ENCODE peak calls at places on chromosomes 12 and 14, in ten cellular contexts. H is NB4, N is ascending aorta, L is coronary artery, Y is body of pancreas, G is upper lobe of right lung, F is GM12878, V is breast epithelium, E is colonic mucosa, O is thoracic aorta. R is an unnamed sample.

GRCh38 chr14:99879401-99880295 is 86.4 kb downstream of the EML1 start:
- DNase-seq in L (no peak), F (no peak), N (no peak), V (no peak), E (no peak), G (no peak), H (no peak), Y (no peak), O (no peak), R (peak)

GRCh38 chr12:122021822-122022392 is at the start of gene BCL7A:
- DNase-seq in F (no peak), L (no peak), O (no peak), V (peak), H (peak), E (peak), Y (peak), G (peak), N (peak), R (peak)

GRCh38 chr12:9064815-9065606 is 50.7 kb downstream of the A2M start:
- DNase-seq in O (no peak), H (no peak), L (peak), E (peak), V (peak), N (no peak), G (peak), F (no peak), Y (peak), R (peak)

GRCh38 chr12:94266390-94266789 is 118.0 kb downstream of the PLXNC1 start:
- DNase-seq in L (no peak), N (no peak), F (no peak), E (no peak), O (no peak), V (no peak), Y (no peak), H (peak), G (no peak), R (no peak)

GRCh38 chr12:13099910-13100609 is 3.4 kb downstream of the GSG1 start:
- DNase-seq in Y (no peak), V (no peak), H (peak), F (no peak), O (no peak), G (no peak), L (no peak), E (no peak), N (no peak), R (peak)

GRCh38 chr12:42590324-42590934 is 883 bp upstream of the PRICKLE1 start:
- DNase-seq in H (peak), Y (peak), E (peak), L (no peak), O (no peak), V (no peak), N (no peak), G (no peak), F (no peak), R (peak)

GRCh38 chr12:121576851-121577391 is 3.9 kb downstream of the KDM2B start:
- DNase-seq in G (no peak), H (peak), O (no peak), F (no peak), L (no peak), Y (no peak), E (peak), N (no peak), V (no peak), R (peak)

GRCh38 chr14:99040711-99041110 is 231.3 kb downstream of the BCL11B start:
- DNase-seq in H (peak), Y (no peak), E (no peak), N (no peak), V (no peak), F (no peak), L (peak), O (no peak), G (no peak), R (no peak)

GRCh38 chr12:39807043-39807442 is 187.4 kb upstream of the ABCD2 start:
- DNase-seq in H (peak), N (no peak), L (no peak), V (no peak), F (no peak), E (no peak), G (no peak), Y (no peak), O (no peak), R (no peak)

GRCh38 chr12:106078358-106079025 is 60.3 kb downstream of the NUAK1 start:
- DNase-seq in N (no peak), Y (peak), E (peak), F (no peak), V (no peak), G (no peak), O (peak), H (no peak), L (no peak), R (peak)

GRCh38 chr14:19743256-19743655 is at the start of gene OR4Q3:
- DNase-seq in H (no peak), F (no peak), G (no peak), E (no peak), O (no peak), L (no peak), N (no peak), V (no peak), Y (no peak), R (no peak)

GRCh38 chr14:32980178-32980886 is 41.7 kb downstream of the NPAS3 start:
- DNase-seq in H (no peak), N (no peak), V (no peak), G (no peak), Y (no peak), L (no peak), E (no peak), F (no peak), O (no peak), R (no peak)

GRCh38 chr12:115922952-115923564 is 354.4 kb downstream of the MED13L start:
- DNase-seq in E (no peak), H (peak), F (no peak), N (no peak), L (peak), V (no peak), G (no peak), O (no peak), Y (no peak), R (no peak)

GRCh38 chr14:92780444-92780843 is 13.7 kb upstream of the GOLGA5 start:
- DNase-seq in F (no peak), Y (no peak), O (no peak), E (no peak), N (no peak), H (peak), L (no peak), V (no peak), G (no peak), R (peak)

GRCh38 chr14:101251812-101252442 is 309.4 kb upstream of the DIO3 start:
- DNase-seq in G (no peak), E (no peak), V (no peak), N (no peak), O (no peak), H (no peak), Y (no peak), F (no peak), L (peak), R (no peak)

GRCh38 chr12:75964150-75964549 is 67.4 kb downstream of the PHLDA1 start:
- DNase-seq in O (no peak), V (no peak), L (no peak), N (no peak), E (peak), F (no peak), Y (peak), H (peak), G (peak), R (no peak)

DNA sequence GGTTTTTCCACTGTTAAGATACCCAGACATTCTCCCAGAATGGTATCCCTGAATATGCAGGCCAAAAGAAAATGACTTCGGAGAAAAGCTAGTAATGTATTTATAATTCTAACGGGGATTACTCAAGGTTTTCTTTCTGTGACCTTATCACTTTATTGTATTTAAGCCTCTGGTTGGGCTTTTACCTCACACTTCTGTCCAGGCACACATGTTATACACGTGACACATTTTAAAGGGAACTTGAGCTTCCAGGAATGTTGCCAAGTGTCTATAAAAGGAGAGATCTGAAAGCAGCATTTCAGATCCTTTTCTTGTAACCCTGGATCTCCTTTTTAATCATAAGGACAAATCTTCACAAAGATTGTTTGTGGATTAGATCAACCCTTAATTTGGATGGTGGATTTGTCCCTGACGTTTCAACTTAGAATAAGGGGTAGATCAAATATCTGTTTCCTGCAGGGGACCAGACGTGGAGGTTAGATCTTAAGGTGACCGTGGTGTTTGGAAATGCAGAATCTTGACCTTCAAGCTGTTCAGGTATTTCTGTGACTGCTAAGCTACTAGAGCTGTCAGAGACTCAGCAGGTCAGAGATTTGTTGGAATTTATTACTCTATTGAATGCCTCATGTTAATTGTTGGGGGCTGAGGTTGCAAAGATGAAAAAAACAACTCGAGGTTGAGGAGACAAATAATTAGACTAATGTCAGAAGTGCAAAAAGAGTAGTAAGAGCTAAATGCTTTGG is 1.5 kb downstream of the CIPC start:
- DNase-seq in V (no peak), F (no peak), L (no peak), O (no peak), N (no peak), H (peak), E (peak), Y (no peak), G (no peak), R (peak)
- H3K4me3 ChIP-seq in V (peak), F (peak), L (peak), O (peak), N (peak), H (peak), E (peak), Y (no peak), G (peak), R (peak)

GRCh38 chr12:51372021-51372420 is 19.2 kb downstream of the GALNT6 start:
- DNase-seq in Y (no peak), L (no peak), N (no peak), V (no peak), H (no peak), E (no peak), G (no peak), O (no peak), F (no peak), R (no peak)
- TF ChIP-seq CTCF in Y (no peak), L (no peak), N (no peak), V (no peak), H (no peak), E (no peak), G (no peak), O (no peak), F (peak), R (no peak)

GRCh38 chr14:64186231-64187129 is 107.7 kb downstream of the ESR2 start:
- DNase-seq in Y (peak), G (no peak), E (no peak), V (no peak), N (no peak), H (no peak), F (no peak), O (no peak), L (no peak), R (no peak)
- H3K4me3 ChIP-seq in Y (peak), G (no peak), E (no peak), V (no peak), N (no peak), H (no peak), F (no peak), O (no peak), L (no peak), R (no peak)

DNA sequence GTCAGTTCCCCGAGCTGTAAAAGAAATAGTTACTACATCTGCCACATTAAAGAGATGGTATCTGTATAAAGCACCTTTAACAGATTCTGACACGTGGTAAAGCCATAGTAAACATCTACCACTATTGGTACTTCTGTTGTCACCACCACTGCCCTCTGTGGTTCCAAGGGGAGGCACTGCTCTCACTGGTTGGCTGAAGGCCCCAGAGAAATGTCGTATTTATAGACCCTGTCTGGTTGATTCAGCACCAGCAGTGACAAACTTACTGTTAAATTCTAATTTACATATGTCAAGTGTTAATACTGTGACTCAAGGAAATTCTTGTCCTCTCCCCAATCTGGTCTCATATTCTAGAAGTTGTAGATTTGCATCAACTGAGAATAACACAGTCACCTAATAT is 281.1 kb downstream of the ERC1 start:
- DNase-seq in L (no peak), Y (no peak), V (no peak), G (no peak), F (no peak), H (no peak), E (no peak), N (no peak), O (no peak), R (no peak)
- TF ChIP-seq CTCF in L (no peak), Y (no peak), V (no peak), G (no peak), F (no peak), H (no peak), E (no peak), N (no peak), O (no peak), R (no peak)

GRCh38 chr14:105015905-105016304 is 5.0 kb downstream of the CDCA4 start:
- DNase-seq in F (no peak), L (no peak), H (no peak), V (no peak), E (no peak), Y (no peak), N (no peak), O (no peak), G (no peak), R (no peak)
- H3K4me3 ChIP-seq in F (peak), L (no peak), H (no peak), V (no peak), E (no peak), Y (no peak), N (no peak), O (no peak), G (no peak), R (no peak)

GRCh38 chr12:57549909-57550627 is at the start of gene KIF5A:
- DNase-seq in E (no peak), F (no peak), H (no peak), L (peak), O (no peak), Y (peak), V (no peak), N (no peak), G (peak), R (no peak)
- TF ChIP-seq CTCF in E (no peak), F (no peak), H (no peak), L (no peak), O (no peak), Y (no peak), V (no peak), N (no peak), G (no peak), R (no peak)